ENCODE peak calls at places on chromosomes 7 and 10, in four cellular contexts. One of them, this sample, is unnamed.

GRCh38 chr7:37259381-37259821 is 189.3 kb downstream of the ELMO1 start:
- DNase-seq in AG04450: no peak
- DNase-seq in HCT116: no peak
- DNase-seq in astrocyte of the spinal cord: no peak
- DNase-seq in this sample: no peak

GRCh38 chr10:121668336-121669009 is 70.2 kb upstream of the FGFR2 start:
- DNase-seq in astrocyte of the spinal cord: peak; percentile 64
- DNase-seq in AG04450: no peak
- DNase-seq in HCT116: no peak
- DNase-seq in this sample: no peak

GRCh38 chr10:113007343-113007771 is 57.3 kb downstream of the TCF7L2 start:
- DNase-seq in HCT116: no peak
- DNase-seq in astrocyte of the spinal cord: no peak
- DNase-seq in AG04450: no peak
- DNase-seq in this sample: no peak

GRCh38 chr10:114403545-114404161 is 649 bp downstream of the AFAP1L2 start:
- DNase-seq in astrocyte of the spinal cord: no peak
- DNase-seq in AG04450: no peak
- DNase-seq in HCT116: no peak
- DNase-seq in this sample: peak; percentile 38

GRCh38 chr7:2157473-2158279 is 75.1 kb downstream of the MAD1L1 start:
- DNase-seq in AG04450: peak; percentile 89
- DNase-seq in astrocyte of the spinal cord: peak; percentile 96
- DNase-seq in HCT116: no peak
- DNase-seq in this sample: no peak

GRCh38 chr10:123642697-123643096 is 23.5 kb upstream of the GPR26 start:
- DNase-seq in astrocyte of the spinal cord: no peak
- DNase-seq in AG04450: no peak
- DNase-seq in HCT116: no peak
- DNase-seq in this sample: peak; percentile 30

GRCh38 chr7:77685219-77685618 is 11.0 kb upstream of the RSBN1L start:
- DNase-seq in astrocyte of the spinal cord: no peak
- DNase-seq in AG04450: no peak
- DNase-seq in HCT116: no peak
- DNase-seq in this sample: no peak

GRCh38 chr7:104198673-104199278 is 9.0 kb downstream of the ORC5 start:
- DNase-seq in HCT116: no peak
- DNase-seq in AG04450: no peak
- DNase-seq in astrocyte of the spinal cord: no peak
- DNase-seq in this sample: no peak

GRCh38 chr7:69246758-69247157 is 351.5 kb upstream of the AUTS2 start:
- DNase-seq in astrocyte of the spinal cord: no peak
- DNase-seq in HCT116: no peak
- DNase-seq in AG04450: no peak
- DNase-seq in this sample: no peak

GRCh38 chr10:88565072-88565471 is 18.0 kb downstream of the RNLS start:
- DNase-seq in HCT116: peak; percentile 12
- DNase-seq in astrocyte of the spinal cord: peak; percentile 56
- DNase-seq in AG04450: no peak
- DNase-seq in this sample: no peak

GRCh38 chr7:117810642-117811512 is 62.4 kb downstream of the CTTNBP2 start:
- DNase-seq in AG04450: no peak
- DNase-seq in astrocyte of the spinal cord: peak; percentile 57
- DNase-seq in HCT116: no peak
- DNase-seq in this sample: no peak

GRCh38 chr7:24877790-24878311 is 102.1 kb downstream of the OSBPL3 start:
- DNase-seq in HCT116: no peak
- DNase-seq in astrocyte of the spinal cord: peak; percentile 57
- DNase-seq in AG04450: no peak
- DNase-seq in this sample: no peak

GRCh38 chr10:116056445-116057293 is 216.3 kb downstream of the GFRA1 start:
- DNase-seq in AG04450: no peak
- DNase-seq in HCT116: no peak
- DNase-seq in astrocyte of the spinal cord: no peak
- DNase-seq in this sample: peak; percentile 85

DNA sequence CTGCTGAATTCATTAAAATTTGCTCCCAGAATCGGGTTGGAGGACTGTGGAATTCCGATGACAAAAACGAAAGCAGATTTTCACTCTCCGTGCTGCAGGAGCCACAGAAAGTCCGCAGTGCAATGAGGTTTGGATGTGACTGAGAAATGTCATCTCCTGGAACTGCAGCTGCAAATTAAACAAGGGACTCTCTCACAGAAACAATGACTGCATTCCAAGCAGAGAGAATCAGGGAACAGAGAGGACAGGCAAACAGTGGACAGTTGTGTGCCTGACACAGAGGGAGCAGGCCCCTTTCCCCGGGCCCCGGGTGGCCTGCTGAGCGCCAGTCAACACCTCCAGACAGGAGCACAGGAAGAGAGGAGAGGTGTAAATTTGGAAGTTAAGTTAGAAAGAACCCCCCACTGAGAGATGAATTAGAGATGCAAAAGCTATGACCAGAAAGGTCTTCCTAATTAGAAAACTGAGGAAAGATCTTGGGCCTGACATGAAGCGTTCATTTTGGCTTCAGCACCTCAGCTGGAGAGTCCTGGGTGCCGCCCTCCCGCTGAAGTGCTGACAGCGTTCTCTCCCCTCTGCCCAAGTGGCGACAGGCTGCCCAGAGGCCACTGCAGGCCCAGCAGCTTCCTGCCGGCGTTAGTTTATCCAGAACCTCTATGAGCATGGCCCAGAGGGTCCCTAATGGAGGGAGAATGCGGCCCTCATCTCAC is 108.8 kb downstream of the C10orf90 start:
- DNase-seq in HCT116: no peak
- DNase-seq in astrocyte of the spinal cord: no peak
- DNase-seq in AG04450: no peak
- DNase-seq in this sample: no peak
- H3K4me3 ChIP-seq in HCT116: no peak overlapping the region
- H3K4me3 ChIP-seq in astrocyte of the spinal cord: peak overlapping the region; percentile 9
- H3K4me3 ChIP-seq in AG04450: peak overlapping the region; percentile 41
- H3K4me3 ChIP-seq in this sample: no peak overlapping the region

GRCh38 chr10:110010076-110011069 is 2.6 kb downstream of the ADD3 start:
- DNase-seq in astrocyte of the spinal cord: no peak
- DNase-seq in HCT116: no peak
- DNase-seq in AG04450: no peak
- DNase-seq in this sample: no peak
- H3K4me3 ChIP-seq in astrocyte of the spinal cord: no peak overlapping the region
- H3K4me3 ChIP-seq in HCT116: no peak overlapping the region
- H3K4me3 ChIP-seq in AG04450: peak overlapping the region; percentile 34
- H3K4me3 ChIP-seq in this sample: peak overlapping the region; percentile 94

GRCh38 chr10:24575462-24576002 is 148.2 kb downstream of the ARHGAP21 start:
- DNase-seq in HCT116: no peak
- DNase-seq in AG04450: no peak
- DNase-seq in astrocyte of the spinal cord: no peak
- DNase-seq in this sample: no peak

GRCh38 chr10:24574161-24574560 is 149.5 kb downstream of the ARHGAP21 start:
- DNase-seq in HCT116: no peak
- DNase-seq in AG04450: no peak
- DNase-seq in astrocyte of the spinal cord: no peak
- DNase-seq in this sample: no peak

GRCh38 chr10:24579448-24579847 is 144.2 kb downstream of the ARHGAP21 start:
- DNase-seq in astrocyte of the spinal cord: no peak
- DNase-seq in HCT116: no peak
- DNase-seq in AG04450: no peak
- DNase-seq in this sample: no peak

GRCh38 chr10:24574578-24575155 is 149.0 kb downstream of the ARHGAP21 start:
- DNase-seq in astrocyte of the spinal cord: no peak
- DNase-seq in HCT116: no peak
- DNase-seq in AG04450: no peak
- DNase-seq in this sample: no peak

GRCh38 chr10:24579911-24580310 is 143.8 kb downstream of the ARHGAP21 start:
- DNase-seq in HCT116: no peak
- DNase-seq in AG04450: no peak
- DNase-seq in astrocyte of the spinal cord: no peak
- DNase-seq in this sample: no peak
- H3K4me3 ChIP-seq in HCT116: no peak overlapping the region
- H3K4me3 ChIP-seq in AG04450: no peak overlapping the region
- H3K4me3 ChIP-seq in astrocyte of the spinal cord: no peak overlapping the region
- H3K4me3 ChIP-seq in this sample: no peak overlapping the region

GRCh38 chr7:106864298-106865081 is 592 bp upstream of the PIK3CG start:
- DNase-seq in astrocyte of the spinal cord: no peak
- DNase-seq in HCT116: no peak
- DNase-seq in AG04450: no peak
- DNase-seq in this sample: no peak
- H3K4me3 ChIP-seq in astrocyte of the spinal cord: no peak overlapping the region
- H3K4me3 ChIP-seq in HCT116: no peak overlapping the region
- H3K4me3 ChIP-seq in AG04450: no peak overlapping the region
- H3K4me3 ChIP-seq in this sample: no peak overlapping the region

DNA sequence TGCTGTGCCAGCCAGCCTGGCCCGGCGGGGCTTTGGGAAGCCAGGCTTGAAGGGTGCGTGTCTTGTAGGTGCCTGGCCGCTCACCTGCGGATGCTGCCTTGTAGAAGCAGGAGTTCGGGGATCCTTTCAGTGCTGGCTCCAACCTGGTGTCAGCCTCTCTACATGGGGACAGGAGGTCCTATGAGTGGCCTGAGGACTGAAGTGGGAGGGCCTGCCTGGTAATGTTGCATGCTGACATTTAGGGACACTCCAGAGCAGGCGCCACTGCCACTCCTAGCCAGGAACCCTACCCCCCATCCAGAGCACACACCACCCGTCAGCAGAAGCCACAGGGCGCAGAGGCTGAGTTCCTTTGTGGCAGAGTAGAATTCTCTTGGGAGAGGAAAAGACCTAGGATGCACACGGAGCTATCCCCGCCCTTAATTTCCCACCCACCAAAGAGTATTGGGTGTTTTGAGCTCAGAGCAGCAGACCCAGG is 603 bp upstream of the INSYN2A start:
- DNase-seq in HCT116: no peak
- DNase-seq in astrocyte of the spinal cord: peak; percentile 13
- DNase-seq in AG04450: no peak
- DNase-seq in this sample: no peak
- H3K4me3 ChIP-seq in HCT116: no peak overlapping the region
- H3K4me3 ChIP-seq in astrocyte of the spinal cord: peak overlapping the region; percentile 43
- H3K4me3 ChIP-seq in AG04450: peak overlapping the region; percentile 64
- H3K4me3 ChIP-seq in this sample: no peak overlapping the region

GRCh38 chr7:137987011-137987334 is 14.9 kb downstream of the CREB3L2 start:
- DNase-seq in astrocyte of the spinal cord: no peak
- DNase-seq in AG04450: no peak
- DNase-seq in HCT116: no peak
- DNase-seq in this sample: no peak

GRCh38 chr7:137984181-137985041 is 17.5 kb downstream of the CREB3L2 start:
- DNase-seq in HCT116: no peak
- DNase-seq in astrocyte of the spinal cord: no peak
- DNase-seq in AG04450: no peak
- DNase-seq in this sample: no peak

GRCh38 chr7:137985253-137985896 is 16.5 kb downstream of the CREB3L2 start:
- DNase-seq in AG04450: no peak
- DNase-seq in astrocyte of the spinal cord: no peak
- DNase-seq in HCT116: no peak
- DNase-seq in this sample: no peak

GRCh38 chr7:137986252-137987010 is 15.5 kb downstream of the CREB3L2 start:
- DNase-seq in HCT116: no peak
- DNase-seq in astrocyte of the spinal cord: no peak
- DNase-seq in AG04450: no peak
- DNase-seq in this sample: no peak

GRCh38 chr7:137985897-137986251 is 16.0 kb downstream of the CREB3L2 start:
- DNase-seq in AG04450: no peak
- DNase-seq in astrocyte of the spinal cord: no peak
- DNase-seq in HCT116: no peak
- DNase-seq in this sample: no peak
- H3K4me3 ChIP-seq in AG04450: no peak overlapping the region
- H3K4me3 ChIP-seq in astrocyte of the spinal cord: no peak overlapping the region
- H3K4me3 ChIP-seq in HCT116: no peak overlapping the region
- H3K4me3 ChIP-seq in this sample: no peak overlapping the region